ENCODE peak calls at places on chromosomes 6 and 20, in seven cellular contexts. One of them, this sample, is unnamed.

GRCh38 chr6:11188161-11188915 is 44.1 kb downstream of the NEDD9 start:
- DNase-seq in H1: no peak
- DNase-seq in IMR-90: peak
- DNase-seq in neuronal stem cell: no peak
- DNase-seq in trophoblast cell: no peak
- DNase-seq in mesenchymal stem cell: no peak
- DNase-seq in mesendoderm: no peak
- DNase-seq in this sample: no peak

GRCh38 chr6:157974341-157974894 is 7.2 kb upstream of the SYNJ2 start:
- DNase-seq in IMR-90: peak
- DNase-seq in mesendoderm: peak
- DNase-seq in neuronal stem cell: no peak
- DNase-seq in trophoblast cell: peak
- DNase-seq in mesenchymal stem cell: no peak
- DNase-seq in H1: no peak
- DNase-seq in this sample: no peak

GRCh38 chr6:128508588-128509296 is 11.7 kb downstream of the PTPRK start:
- DNase-seq in neuronal stem cell: no peak
- DNase-seq in H1: no peak
- DNase-seq in IMR-90: peak
- DNase-seq in mesendoderm: no peak
- DNase-seq in trophoblast cell: peak
- DNase-seq in mesenchymal stem cell: peak
- DNase-seq in this sample: no peak

GRCh38 chr20:51335329-51335841 is 207.1 kb downstream of the NFATC2 start:
- DNase-seq in neuronal stem cell: no peak
- DNase-seq in mesendoderm: peak
- DNase-seq in H1: no peak
- DNase-seq in mesenchymal stem cell: peak
- DNase-seq in IMR-90: peak
- DNase-seq in trophoblast cell: peak
- DNase-seq in this sample: no peak

GRCh38 chr20:44098256-44098630 is 88.7 kb downstream of the JPH2 start:
- DNase-seq in H1: no peak
- DNase-seq in trophoblast cell: no peak
- DNase-seq in neuronal stem cell: no peak
- DNase-seq in mesendoderm: no peak
- DNase-seq in mesenchymal stem cell: no peak
- DNase-seq in IMR-90: no peak
- DNase-seq in this sample: no peak

GRCh38 chr6:147126618-147127022 is 77.6 kb upstream of the STXBP5 start:
- DNase-seq in trophoblast cell: peak
- DNase-seq in H1: no peak
- DNase-seq in IMR-90: no peak
- DNase-seq in mesenchymal stem cell: peak
- DNase-seq in mesendoderm: peak
- DNase-seq in neuronal stem cell: no peak
- DNase-seq in this sample: no peak

GRCh38 chr6:98724537-98724936 is 109.8 kb upstream of the POU3F2 start:
- DNase-seq in IMR-90: no peak
- DNase-seq in trophoblast cell: no peak
- DNase-seq in H1: no peak
- DNase-seq in mesenchymal stem cell: no peak
- DNase-seq in neuronal stem cell: peak
- DNase-seq in mesendoderm: peak
- DNase-seq in this sample: no peak

GRCh38 chr20:47032969-47033578 is 138.4 kb downstream of the EYA2 start:
- DNase-seq in IMR-90: no peak
- DNase-seq in H1: no peak
- DNase-seq in mesendoderm: no peak
- DNase-seq in neuronal stem cell: no peak
- DNase-seq in mesenchymal stem cell: no peak
- DNase-seq in trophoblast cell: peak
- DNase-seq in this sample: no peak

GRCh38 chr20:36214684-36215256 is 21.5 kb upstream of the AAR2 start:
- DNase-seq in neuronal stem cell: no peak
- DNase-seq in H1: no peak
- DNase-seq in mesenchymal stem cell: peak
- DNase-seq in mesendoderm: peak
- DNase-seq in trophoblast cell: no peak
- DNase-seq in IMR-90: peak
- DNase-seq in this sample: peak

GRCh38 chr6:123715243-123715863 is 78.6 kb upstream of the TRDN start:
- DNase-seq in mesenchymal stem cell: peak
- DNase-seq in mesendoderm: peak
- DNase-seq in neuronal stem cell: peak
- DNase-seq in trophoblast cell: peak
- DNase-seq in IMR-90: no peak
- DNase-seq in H1: no peak
- DNase-seq in this sample: no peak

GRCh38 chr20:61949363-61949713 is 116.3 kb downstream of the TAF4 start:
- DNase-seq in mesenchymal stem cell: no peak
- DNase-seq in neuronal stem cell: no peak
- DNase-seq in H1: no peak
- DNase-seq in mesendoderm: no peak
- DNase-seq in IMR-90: no peak
- DNase-seq in trophoblast cell: no peak
- DNase-seq in this sample: no peak

DNA sequence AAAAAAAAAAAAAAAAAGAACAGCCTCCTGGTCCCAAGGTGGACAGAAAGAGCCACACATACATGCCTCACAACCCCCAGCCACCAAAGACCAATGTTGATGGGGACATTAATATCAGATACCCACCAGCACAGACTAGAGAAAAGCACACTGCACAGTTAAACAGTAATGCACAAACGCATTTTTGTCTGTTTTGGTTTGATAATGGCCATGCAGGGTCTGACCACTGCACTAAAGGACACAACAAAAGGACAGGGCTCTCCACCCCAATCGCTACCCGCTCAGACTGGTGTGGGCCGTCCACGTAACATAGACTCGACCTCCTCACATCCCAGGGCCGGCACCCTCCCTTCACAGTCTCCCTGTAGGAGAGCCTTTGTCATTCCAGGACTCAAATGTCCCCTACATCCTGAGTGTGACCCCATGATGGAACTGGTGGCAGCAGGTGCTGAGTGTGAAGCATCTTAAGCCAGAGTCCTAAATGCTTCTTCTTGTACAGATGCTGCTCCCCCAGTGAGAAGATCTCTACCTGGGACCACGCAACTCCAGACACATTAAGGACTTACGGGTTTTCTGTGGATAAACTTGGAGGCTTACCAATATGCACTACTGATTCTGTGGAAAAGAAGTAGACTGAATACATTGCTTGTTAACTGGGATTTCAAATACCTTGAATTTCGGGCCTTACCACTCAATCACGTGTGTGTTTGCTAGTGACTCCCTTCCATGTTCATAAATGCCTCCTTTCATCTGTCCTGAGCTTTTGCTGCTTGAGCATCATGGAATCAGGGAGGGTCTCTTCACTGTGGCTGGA is 28.0 kb downstream of the RRBP1 start:
- DNase-seq in neuronal stem cell: no peak
- DNase-seq in mesendoderm: no peak
- DNase-seq in trophoblast cell: no peak
- DNase-seq in H1: no peak
- DNase-seq in IMR-90: no peak
- DNase-seq in mesenchymal stem cell: no peak
- DNase-seq in this sample: no peak
- H3K9ac ChIP-seq in neuronal stem cell: no peak
- H3K9ac ChIP-seq in mesendoderm: no peak
- H3K9ac ChIP-seq in trophoblast cell: no peak
- H3K9ac ChIP-seq in H1: no peak
- H3K9ac ChIP-seq in IMR-90: no peak
- H3K9ac ChIP-seq in mesenchymal stem cell: peak
- H3K9ac ChIP-seq in this sample: no peak

DNA sequence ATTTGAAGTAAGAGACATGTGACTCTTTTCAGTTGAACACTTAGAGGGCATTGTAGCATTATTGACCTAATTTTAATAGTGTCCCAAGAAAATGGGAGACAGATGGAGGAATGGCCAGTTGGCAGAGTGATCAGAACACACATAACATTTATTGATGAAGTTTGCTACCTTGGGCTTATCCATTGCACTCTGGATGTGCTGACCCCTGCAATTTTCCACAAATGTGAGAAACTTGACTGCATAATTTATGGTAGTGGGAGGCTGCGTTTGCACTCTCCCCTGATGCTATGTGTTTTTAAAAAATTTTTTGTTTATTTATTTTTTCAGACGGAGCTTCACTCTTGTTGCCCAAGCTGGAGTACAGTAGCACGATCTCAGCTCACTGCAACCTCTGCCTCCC is 95.9 kb downstream of the ZFAND3 start:
- DNase-seq in IMR-90: no peak
- DNase-seq in H1: no peak
- DNase-seq in trophoblast cell: no peak
- DNase-seq in mesenchymal stem cell: no peak
- DNase-seq in neuronal stem cell: no peak
- DNase-seq in mesendoderm: no peak
- DNase-seq in this sample: no peak
- H3K4ac ChIP-seq in IMR-90: no peak
- H3K4ac ChIP-seq in H1: no peak
- H3K4ac ChIP-seq in trophoblast cell: no peak
- H3K4ac ChIP-seq in mesenchymal stem cell: no peak
- H3K4ac ChIP-seq in neuronal stem cell: no peak
- H3K4ac ChIP-seq in mesendoderm: no peak
- H3K4ac ChIP-seq in this sample: no peak

GRCh38 chr6:111759413-111759835 is 113.8 kb downstream of the FYN start:
- DNase-seq in H1: no peak
- DNase-seq in trophoblast cell: no peak
- DNase-seq in mesenchymal stem cell: no peak
- DNase-seq in mesendoderm: no peak
- DNase-seq in IMR-90: peak
- DNase-seq in neuronal stem cell: no peak
- DNase-seq in this sample: no peak
- H3K18ac ChIP-seq in H1: peak
- H3K18ac ChIP-seq in trophoblast cell: no peak
- H3K18ac ChIP-seq in mesenchymal stem cell: no peak
- H3K18ac ChIP-seq in mesendoderm: peak
- H3K18ac ChIP-seq in IMR-90: peak
- H3K18ac ChIP-seq in neuronal stem cell: no peak
- H3K18ac ChIP-seq in this sample: no peak

GRCh38 chr6:126524927-126525326 is 185.0 kb downstream of the CENPW start:
- DNase-seq in trophoblast cell: no peak
- DNase-seq in mesenchymal stem cell: no peak
- DNase-seq in neuronal stem cell: peak
- DNase-seq in mesendoderm: no peak
- DNase-seq in H1: no peak
- DNase-seq in IMR-90: no peak
- DNase-seq in this sample: no peak
- H3K9ac ChIP-seq in trophoblast cell: no peak
- H3K9ac ChIP-seq in mesenchymal stem cell: no peak
- H3K9ac ChIP-seq in neuronal stem cell: no peak
- H3K9ac ChIP-seq in mesendoderm: no peak
- H3K9ac ChIP-seq in H1: no peak
- H3K9ac ChIP-seq in IMR-90: no peak
- H3K9ac ChIP-seq in this sample: no peak

GRCh38 chr6:13848553-13849150 is 34.3 kb upstream of the MCUR1 start:
- DNase-seq in trophoblast cell: no peak
- DNase-seq in IMR-90: peak
- DNase-seq in mesendoderm: no peak
- DNase-seq in neuronal stem cell: no peak
- DNase-seq in mesenchymal stem cell: no peak
- DNase-seq in H1: peak
- DNase-seq in this sample: peak

GRCh38 chr6:13853871-13854270 is 39.5 kb upstream of the MCUR1 start:
- DNase-seq in neuronal stem cell: no peak
- DNase-seq in trophoblast cell: no peak
- DNase-seq in mesendoderm: no peak
- DNase-seq in H1: no peak
- DNase-seq in mesenchymal stem cell: no peak
- DNase-seq in IMR-90: no peak
- DNase-seq in this sample: no peak

GRCh38 chr6:13847651-13848050 is 33.3 kb upstream of the MCUR1 start:
- DNase-seq in H1: no peak
- DNase-seq in mesendoderm: no peak
- DNase-seq in neuronal stem cell: no peak
- DNase-seq in IMR-90: no peak
- DNase-seq in mesenchymal stem cell: no peak
- DNase-seq in trophoblast cell: no peak
- DNase-seq in this sample: peak

GRCh38 chr6:13854716-13855250 is 40.4 kb upstream of the MCUR1 start:
- DNase-seq in H1: peak
- DNase-seq in IMR-90: no peak
- DNase-seq in mesendoderm: no peak
- DNase-seq in mesenchymal stem cell: no peak
- DNase-seq in trophoblast cell: no peak
- DNase-seq in neuronal stem cell: no peak
- DNase-seq in this sample: peak

GRCh38 chr6:13851803-13852202 is 37.4 kb upstream of the MCUR1 start:
- DNase-seq in H1: no peak
- DNase-seq in trophoblast cell: no peak
- DNase-seq in mesenchymal stem cell: no peak
- DNase-seq in IMR-90: no peak
- DNase-seq in neuronal stem cell: no peak
- DNase-seq in mesendoderm: no peak
- DNase-seq in this sample: no peak
- H3K4ac ChIP-seq in H1: no peak
- H3K4ac ChIP-seq in trophoblast cell: no peak
- H3K4ac ChIP-seq in mesenchymal stem cell: no peak
- H3K4ac ChIP-seq in IMR-90: no peak
- H3K4ac ChIP-seq in neuronal stem cell: no peak
- H3K4ac ChIP-seq in mesendoderm: no peak
- H3K4ac ChIP-seq in this sample: no peak

GRCh38 chr20:41697861-41698559 is 79.8 kb upstream of the CHD6 start:
- DNase-seq in mesenchymal stem cell: peak
- DNase-seq in neuronal stem cell: no peak
- DNase-seq in IMR-90: peak
- DNase-seq in trophoblast cell: no peak
- DNase-seq in H1: no peak
- DNase-seq in mesendoderm: peak
- DNase-seq in this sample: peak
- H3K18ac ChIP-seq in mesenchymal stem cell: no peak
- H3K18ac ChIP-seq in neuronal stem cell: no peak
- H3K18ac ChIP-seq in IMR-90: no peak
- H3K18ac ChIP-seq in trophoblast cell: no peak
- H3K18ac ChIP-seq in H1: no peak
- H3K18ac ChIP-seq in mesendoderm: no peak
- H3K18ac ChIP-seq in this sample: no peak

GRCh38 chr20:57247292-57247975 is 19.0 kb downstream of the BMP7 start:
- DNase-seq in trophoblast cell: no peak
- DNase-seq in H1: no peak
- DNase-seq in mesendoderm: no peak
- DNase-seq in mesenchymal stem cell: no peak
- DNase-seq in IMR-90: no peak
- DNase-seq in neuronal stem cell: no peak
- DNase-seq in this sample: no peak
- H3K9ac ChIP-seq in trophoblast cell: no peak
- H3K9ac ChIP-seq in H1: no peak
- H3K9ac ChIP-seq in mesendoderm: no peak
- H3K9ac ChIP-seq in mesenchymal stem cell: no peak
- H3K9ac ChIP-seq in IMR-90: no peak
- H3K9ac ChIP-seq in neuronal stem cell: no peak
- H3K9ac ChIP-seq in this sample: no peak

GRCh38 chr6:137182654-137183073 is 9.2 kb upstream of the IL22RA2 start:
- DNase-seq in IMR-90: no peak
- DNase-seq in mesenchymal stem cell: no peak
- DNase-seq in neuronal stem cell: no peak
- DNase-seq in trophoblast cell: no peak
- DNase-seq in H1: no peak
- DNase-seq in mesendoderm: peak
- DNase-seq in this sample: no peak
- H3K4ac ChIP-seq in IMR-90: no peak
- H3K4ac ChIP-seq in mesenchymal stem cell: no peak
- H3K4ac ChIP-seq in neuronal stem cell: no peak
- H3K4ac ChIP-seq in trophoblast cell: no peak
- H3K4ac ChIP-seq in H1: no peak
- H3K4ac ChIP-seq in mesendoderm: no peak
- H3K4ac ChIP-seq in this sample: no peak

This sample was measured in H9.